ENCODE peak calls at places on chromosomes 6 and 20, in five cellular contexts. B is HepG2, H is K562, S is HCT116, N is H1. V is an unnamed sample.

GRCh38 chr6:474454-475185 is 83.1 kb downstream of the IRF4 start:
- DNase-seq in B (no peak), H (peak), S (no peak), N (no peak), V (peak)

GRCh38 chr20:50551288-50551687 is 41.1 kb downstream of the PTPN1 start:
- DNase-seq in B (no peak), H (no peak), S (no peak), N (no peak), V (no peak)

GRCh38 chr20:53660078-53660909 is 66.7 kb upstream of the ZNF217 start:
- DNase-seq in B (no peak), H (no peak), S (no peak), N (no peak), V (no peak)

GRCh38 chr6:123022980-123023379 is 26.9 kb downstream of the CLVS2 start:
- DNase-seq in B (no peak), H (no peak), S (no peak), N (no peak), V (no peak)

GRCh38 chr20:13610205-13610604 is 28.5 kb downstream of the TASP1 start:
- DNase-seq in B (peak), H (peak), S (no peak), N (no peak), V (no peak)

GRCh38 chr20:57126481-57127092 is 139.9 kb downstream of the BMP7 start:
- DNase-seq in B (no peak), H (no peak), S (no peak), N (no peak), V (no peak)

GRCh38 chr20:2137552-2138201 is 36.0 kb downstream of the STK35 start:
- DNase-seq in B (no peak), H (no peak), S (no peak), N (no peak), V (no peak)

GRCh38 chr6:150919938-150920337 is 54.4 kb downstream of the MTHFD1L start:
- DNase-seq in B (no peak), H (no peak), S (no peak), N (no peak), V (no peak)

GRCh38 chr6:144019929-144020328 is 11.9 kb upstream of the PLAGL1 start:
- DNase-seq in B (no peak), H (no peak), S (no peak), N (no peak), V (no peak)

GRCh38 chr6:138162104-138162946 is 586 bp downstream of the ARFGEF3 start:
- DNase-seq in B (no peak), H (no peak), S (no peak), N (no peak), V (no peak)

GRCh38 chr20:34579936-34580587 is 21.5 kb downstream of the MAP1LC3A start:
- DNase-seq in B (no peak), H (no peak), S (no peak), N (no peak), V (peak)

GRCh38 chr6:35611235-35611634 is 77.5 kb downstream of the FKBP5 start:
- DNase-seq in B (no peak), H (no peak), S (no peak), N (no peak), V (no peak)

GRCh38 chr20:50628326-50628725 is 63.0 kb downstream of the RIPOR3 start:
- DNase-seq in B (peak), H (no peak), S (no peak), N (no peak), V (no peak)

GRCh38 chr6:29651413-29652197 is 5.3 kb upstream of the MOG start:
- DNase-seq in B (peak), H (peak), S (peak), N (no peak), V (no peak)

GRCh38 chr6:149716584-149716983 is 1.3 kb downstream of the LATS1 start:
- DNase-seq in B (no peak), H (no peak), S (no peak), N (no peak), V (no peak)

GRCh38 chr6:3359973-3360726 is 96.7 kb downstream of the SLC22A23 start:
- DNase-seq in B (no peak), H (peak), S (no peak), N (no peak), V (no peak)

GRCh38 chr6:39992861-39993622 is 58.8 kb upstream of the MOCS1 start:
- DNase-seq in B (no peak), H (peak), S (no peak), N (no peak), V (no peak)

DNA sequence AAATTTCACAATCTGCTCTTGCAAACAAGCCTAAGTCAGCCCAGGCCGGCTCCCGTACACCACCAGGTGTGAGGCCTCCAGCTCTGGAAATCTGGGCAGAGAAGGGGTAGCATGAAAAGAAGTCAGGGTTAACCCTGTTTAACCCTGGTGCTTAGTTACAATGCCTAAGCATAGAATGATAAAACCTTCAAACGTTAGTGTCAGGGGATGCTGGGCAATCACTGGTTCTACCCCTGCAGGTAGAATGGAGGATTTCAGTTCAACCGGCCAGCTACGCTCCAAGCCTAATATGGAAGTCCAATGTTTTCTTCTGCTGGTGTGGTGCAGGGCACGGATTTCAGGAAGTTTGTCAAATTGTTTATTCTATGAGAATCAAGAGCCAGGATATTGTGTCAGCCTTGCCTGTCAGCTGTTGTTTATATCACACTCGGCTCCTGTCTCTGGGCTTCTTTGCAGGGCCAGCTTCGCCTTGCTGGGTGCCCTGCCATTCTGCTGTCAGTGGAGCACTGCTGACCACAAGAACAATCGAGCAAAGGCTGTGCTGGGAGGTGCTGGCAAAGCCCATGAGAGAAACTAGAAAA is 20.2 kb upstream of the CD93 start:
- DNase-seq in B (no peak), H (no peak), S (no peak), N (no peak), V (no peak)
- TF ChIP-seq SP1 in B (no peak), H (no peak), S (no peak), N (no peak), V (no peak)

DNA sequence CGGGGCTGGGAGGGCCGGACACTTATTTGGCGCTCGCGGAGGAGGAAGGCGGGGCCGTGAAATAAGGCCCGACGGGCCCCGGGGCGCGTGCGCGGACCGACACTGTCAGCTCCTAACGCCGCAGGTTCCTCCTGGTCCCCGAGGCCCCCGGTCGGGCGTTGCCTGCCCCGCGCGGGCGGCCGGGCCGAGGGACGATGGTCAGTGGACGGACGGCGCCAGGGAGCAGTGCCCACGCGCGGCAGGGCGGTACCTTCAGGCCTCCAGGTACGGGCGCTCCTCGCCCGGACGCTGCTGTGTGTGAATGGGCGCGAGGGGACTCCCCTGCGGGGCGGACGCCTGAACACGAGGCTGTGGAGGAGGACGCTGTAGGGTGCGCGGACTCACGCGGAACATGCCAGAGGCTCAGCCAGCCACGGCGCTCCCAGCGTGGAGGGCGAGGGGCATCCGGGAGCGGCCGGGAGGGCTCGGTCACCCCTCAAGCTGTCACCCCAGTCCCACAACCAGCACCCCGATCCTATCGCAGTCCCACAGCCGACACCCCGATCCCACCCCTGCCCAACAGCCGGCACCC is 313 bp upstream of the GMEB2 start:
- DNase-seq in B (peak), H (peak), S (peak), N (peak), V (peak)
- TF ChIP-seq RAD21 in B (peak), H (no peak), S (no peak), N (no peak), V (no peak)

DNA sequence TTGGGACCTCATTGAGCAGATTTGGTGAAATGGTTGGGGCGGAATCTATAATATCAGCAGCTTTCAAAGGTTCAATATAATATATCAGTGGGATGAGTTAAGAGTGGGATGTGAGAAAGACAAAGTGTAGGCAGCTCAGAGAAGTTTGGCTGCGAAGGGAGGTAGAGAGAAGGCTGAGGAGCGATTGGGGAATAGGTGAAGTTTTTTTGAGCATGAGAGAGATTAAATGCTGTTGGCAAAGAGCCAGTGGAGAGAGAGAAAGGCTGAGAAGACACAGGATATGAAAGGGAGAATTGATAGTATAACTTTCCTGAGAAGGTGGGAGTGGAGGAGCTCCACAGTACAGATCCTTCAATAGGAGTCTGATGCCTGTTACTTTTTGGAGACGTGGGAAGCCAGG is 12.1 kb upstream of the SERINC3 start:
- DNase-seq in B (no peak), H (peak), S (no peak), N (no peak), V (no peak)
- TF ChIP-seq SP1 in B (no peak), H (no peak), S (no peak), N (no peak), V (no peak)

GRCh38 chr6:157037165-157037564 is 260.0 kb downstream of the ARID1B start:
- DNase-seq in B (no peak), H (no peak), S (no peak), N (no peak), V (no peak)

GRCh38 chr6:157035576-157035975 is 258.4 kb downstream of the ARID1B start:
- DNase-seq in B (no peak), H (no peak), S (no peak), N (no peak), V (no peak)

GRCh38 chr6:157034433-157035230 is 257.5 kb downstream of the ARID1B start:
- DNase-seq in B (peak), H (peak), S (peak), N (no peak), V (no peak)

GRCh38 chr6:157033428-157034140 is 256.4 kb downstream of the ARID1B start:
- DNase-seq in B (no peak), H (no peak), S (no peak), N (no peak), V (no peak)

DNA sequence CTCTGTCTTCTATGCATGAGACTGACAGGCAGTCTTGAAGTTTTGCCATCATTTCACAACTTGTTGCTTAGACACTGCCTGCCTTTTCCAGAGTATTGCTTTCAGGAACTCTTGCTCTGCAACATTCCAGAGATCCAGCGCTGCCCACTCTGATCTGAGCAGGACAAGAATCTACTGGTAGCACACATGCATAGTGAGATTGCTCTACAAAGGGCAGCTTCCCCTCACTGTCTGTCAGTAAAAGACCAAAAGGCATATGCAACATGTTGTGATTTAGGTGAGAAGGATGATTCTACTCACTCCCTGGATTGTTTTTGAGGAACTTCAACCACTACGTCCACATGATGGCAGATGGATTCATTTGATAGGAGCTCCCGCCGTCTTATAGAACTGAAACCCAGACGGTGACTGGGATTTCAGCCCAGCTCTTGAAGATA is 259.1 kb downstream of the ARID1B start:
- DNase-seq in B (no peak), H (peak), S (no peak), N (no peak), V (no peak)
- TF ChIP-seq RAD21 in B (no peak), H (no peak), S (no peak), N (no peak), V (no peak)

GRCh38 chr6:46565531-46565930 is 74.3 kb upstream of the RCAN2 start:
- DNase-seq in B (no peak), H (no peak), S (no peak), N (no peak), V (no peak)
- TF ChIP-seq SP1 in B (no peak), H (no peak), S (no peak), N (no peak), V (no peak)

GRCh38 chr6:21885101-21885500 is 291.6 kb downstream of the SOX4 start:
- DNase-seq in B (no peak), H (no peak), S (no peak), N (no peak), V (no peak)

GRCh38 chr6:21885532-21886089 is 292.1 kb downstream of the SOX4 start:
- DNase-seq in B (no peak), H (no peak), S (no peak), N (no peak), V (no peak)

GRCh38 chr6:21882066-21882465 is 288.5 kb downstream of the SOX4 start:
- DNase-seq in B (no peak), H (no peak), S (no peak), N (no peak), V (no peak)

GRCh38 chr6:21883528-21883927 is 290.0 kb downstream of the SOX4 start:
- DNase-seq in B (no peak), H (no peak), S (no peak), N (no peak), V (no peak)

GRCh38 chr6:21883929-21884328 is 290.4 kb downstream of the SOX4 start:
- DNase-seq in B (no peak), H (no peak), S (no peak), N (no peak), V (no peak)
- TF ChIP-seq RAD21 in B (no peak), H (no peak), S (no peak), N (no peak), V (no peak)

V was measured in GM12878.